ENCODE peak calls at places on chromosomes 1 and 21, in eight cellular contexts. Q is choroid plexus epithelial cell, G is fibroblast of lung, L is LNCaP clone FGC, O is PC-9, U is AG04450, T is cardiac muscle cell, E is ascending aorta. D is an unnamed sample.

GRCh38 chr21:22657786-22658185 is 1659.6 kb downstream of the NCAM2 start:
- DNase-seq in G (no peak), Q (no peak), U (no peak), O (no peak), E (no peak), L (no peak), T (no peak), D (no peak)

GRCh38 chr1:214537219-214537618 is 14.2 kb downstream of the PTPN14 start:
- DNase-seq in G (peak), T (no peak), Q (peak), U (no peak), L (no peak), O (no peak), E (no peak), D (no peak)

GRCh38 chr1:4959216-4959615 is 304.8 kb downstream of the AJAP1 start:
- DNase-seq in O (no peak), U (no peak), E (no peak), L (no peak), G (no peak), T (no peak), Q (no peak), D (no peak)

GRCh38 chr1:204080163-204080903 is 7.4 kb downstream of the SOX13 start:
- DNase-seq in U (no peak), E (peak), O (peak), L (peak), T (peak), Q (peak), G (peak), D (peak)

GRCh38 chr1:214318356-214318755 is 37.4 kb downstream of the SMYD2 start:
- DNase-seq in U (no peak), L (no peak), G (no peak), E (no peak), Q (peak), O (no peak), T (peak), D (peak)

GRCh38 chr1:206094024-206094423 is 23.2 kb downstream of the AVPR1B start:
- DNase-seq in U (no peak), L (no peak), Q (no peak), O (no peak), G (no peak), T (no peak), E (no peak), D (no peak)

GRCh38 chr1:24970926-24971530 is 41.0 kb upstream of the RUNX3 start:
- DNase-seq in Q (peak), E (no peak), T (peak), G (no peak), O (no peak), U (no peak), L (no peak), D (no peak)

GRCh38 chr1:6157528-6158174 is 22.5 kb downstream of the CHD5 start:
- DNase-seq in O (peak), G (no peak), U (no peak), E (no peak), T (no peak), Q (peak), L (peak), D (peak)

GRCh38 chr1:41482906-41483895 is 1.3 kb downstream of the EDN2 start:
- DNase-seq in O (no peak), U (no peak), T (no peak), G (no peak), L (no peak), E (no peak), Q (no peak), D (no peak)

GRCh38 chr1:203992440-203992839 is 80.5 kb upstream of the SOX13 start:
- DNase-seq in O (no peak), T (peak), E (no peak), L (no peak), Q (peak), G (no peak), U (no peak), D (peak)

GRCh38 chr1:15038232-15039016 is 115.1 kb upstream of the TMEM51 start:
- DNase-seq in G (peak), L (no peak), Q (peak), O (peak), T (peak), U (no peak), E (no peak), D (peak)

GRCh38 chr1:223231581-223231980 is 88.5 kb upstream of the TLR5 start:
- DNase-seq in O (no peak), T (no peak), L (no peak), Q (no peak), U (no peak), E (no peak), G (no peak), D (no peak)

GRCh38 chr1:3922201-3922725 is 22.2 kb upstream of the C1orf174 start:
- DNase-seq in E (no peak), O (peak), T (no peak), Q (no peak), G (no peak), L (no peak), U (no peak), D (no peak)

GRCh38 chr1:204461331-204462228 is 33.0 kb downstream of the PIK3C2B start:
- DNase-seq in G (no peak), O (no peak), L (no peak), U (no peak), E (no peak), T (peak), Q (no peak), D (no peak)

GRCh38 chr21:35648512-35648911 is 411.8 kb downstream of the SETD4 start:
- DNase-seq in U (no peak), E (no peak), O (no peak), G (no peak), L (peak), T (no peak), Q (no peak), D (no peak)
- TF ChIP-seq CTCF in U (no peak), E (no peak), O (no peak), G (no peak), L (peak), T (no peak), Q (no peak), D (no peak)

DNA sequence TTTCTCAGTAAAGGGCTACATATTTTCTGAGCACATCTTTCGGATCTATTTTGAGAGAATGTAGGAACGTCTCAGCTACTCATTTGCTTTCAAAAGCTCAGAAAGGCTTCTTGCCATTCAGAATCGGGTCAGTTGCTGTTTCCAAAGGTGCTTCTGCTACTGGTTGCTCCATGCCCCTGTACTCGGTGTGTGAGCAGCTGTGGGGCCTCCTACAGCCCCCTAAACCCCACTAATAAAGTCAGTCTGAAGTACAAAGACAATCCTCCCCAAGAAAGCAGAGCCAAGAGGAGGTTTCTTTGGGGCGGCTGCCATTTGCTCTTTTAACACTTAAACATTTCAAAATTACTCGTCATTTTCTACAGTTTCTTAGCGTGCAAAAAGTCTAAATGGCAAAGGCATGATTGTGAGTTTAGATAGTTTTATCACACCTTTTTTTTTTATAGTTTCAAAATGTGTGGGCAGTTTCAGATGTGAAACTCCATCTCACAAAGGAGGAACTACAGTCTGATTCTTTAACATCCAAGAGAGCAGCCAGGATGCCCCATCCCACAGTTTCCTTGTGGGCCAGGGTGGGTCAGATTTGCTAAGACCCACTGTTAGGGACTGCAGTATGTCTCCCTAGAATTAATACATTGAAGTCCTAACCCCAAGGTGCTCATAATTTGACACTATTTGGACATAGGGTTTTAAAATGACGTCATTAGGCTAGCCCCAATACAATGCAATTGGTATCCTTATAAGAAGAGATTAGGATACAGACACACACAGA is 4.1 kb downstream of the RUNX1 start:
- DNase-seq in T (no peak), L (no peak), Q (no peak), U (no peak), G (no peak), E (no peak), O (no peak), D (no peak)
- H3K4me3 ChIP-seq in T (no peak), L (no peak), Q (no peak), U (no peak), G (no peak), E (no peak), O (peak), D (no peak)

GRCh38 chr1:237677979-237678378 is 212.7 kb downstream of the ZP4 start:
- DNase-seq in T (peak), L (no peak), E (no peak), G (peak), O (no peak), U (peak), Q (peak), D (peak)
- TF ChIP-seq CTCF in T (peak), L (peak), E (no peak), G (peak), O (no peak), U (peak), Q (no peak), D (no peak)

GRCh38 chr1:157994704-157995540 is 1.5 kb downstream of the KIRREL1 start:
- DNase-seq in T (peak), L (no peak), E (no peak), G (peak), Q (peak), U (no peak), O (no peak), D (peak)
- H3K4me3 ChIP-seq in T (peak), L (no peak), E (peak), G (peak), Q (peak), U (peak), O (peak), D (peak)